ENCODE peak calls at places on chromosomes 4 and X, in seven cellular contexts. R is hypothalamus, E is C1 segment of cervical spinal cord, Q is left lobe of liver, K is ureter, C is AG10803, O is GM03348. M is an unnamed sample.

GRCh38 chr4:170931326-170931725 is 841.6 kb upstream of the AADAT start:
- DNase-seq in O (no peak), E (no peak), Q (no peak), K (no peak), C (no peak), R (no peak), M (no peak)

GRCh38 chr4:184382189-184382846 is 92.0 kb downstream of the IRF2 start:
- DNase-seq in C (no peak), K (no peak), R (no peak), Q (peak), O (no peak), E (no peak), M (no peak)

GRCh38 chr4:159070742-159071141 is 32.1 kb upstream of the RAPGEF2 start:
- DNase-seq in E (no peak), C (peak), R (peak), O (no peak), K (no peak), Q (no peak), M (peak)

GRCh38 chr4:82076359-82076758 is 297.4 kb downstream of the HNRNPD start:
- DNase-seq in K (no peak), O (no peak), E (no peak), Q (no peak), C (no peak), R (no peak), M (no peak)

GRCh38 chr4:181944527-181944926 is 298.7 kb upstream of the TENM3 start:
- DNase-seq in R (no peak), C (no peak), O (no peak), Q (no peak), E (no peak), K (no peak), M (no peak)

GRCh38 chr4:168612435-168613139 is 115.7 kb downstream of the PALLD start:
- DNase-seq in R (no peak), O (peak), C (peak), Q (no peak), K (no peak), E (no peak), M (peak)

GRCh38 chr4:56619160-56619559 is 61.9 kb downstream of the HOPX start:
- DNase-seq in K (no peak), Q (no peak), O (no peak), R (no peak), C (no peak), E (no peak), M (no peak)

GRCh38 chrX:106631615-106632014 is 19.8 kb downstream of the RADX start:
- DNase-seq in Q (no peak), R (no peak), O (no peak), E (no peak), C (no peak), K (no peak), M (no peak)

GRCh38 chr4:94621491-94622080 is 136.2 kb upstream of the BMPR1B start:
- DNase-seq in Q (no peak), R (no peak), C (peak), O (peak), E (no peak), K (no peak), M (peak)

GRCh38 chr4:182338731-182339130 is 95.5 kb downstream of the TENM3 start:
- DNase-seq in Q (no peak), E (no peak), C (peak), K (no peak), R (no peak), O (peak), M (no peak)

GRCh38 chrX:46713672-46714487 is 45.0 kb downstream of the SLC9A7 start:
- DNase-seq in O (peak), C (peak), E (no peak), K (no peak), R (no peak), Q (no peak), M (no peak)

GRCh38 chr4:47213971-47214370 is 182.6 kb downstream of the GABRB1 start:
- DNase-seq in Q (no peak), R (no peak), K (no peak), E (peak), C (peak), O (peak), M (peak)

GRCh38 chr4:80043534-80043933 is 29.5 kb downstream of the ANTXR2 start:
- DNase-seq in R (no peak), E (no peak), C (no peak), K (no peak), Q (no peak), O (no peak), M (no peak)

GRCh38 chr4:157282019-157282418 is 61.5 kb downstream of the GRIA2 start:
- DNase-seq in R (no peak), K (no peak), O (no peak), E (no peak), Q (no peak), C (no peak), M (no peak)

GRCh38 chr4:19455196-19455595 is 796.5 kb upstream of the SLIT2 start:
- DNase-seq in R (no peak), Q (no peak), C (no peak), E (no peak), O (no peak), K (no peak), M (no peak)

GRCh38 chr4:84647307-84647884 is 64.5 kb downstream of the CDS1 start:
- DNase-seq in E (no peak), K (no peak), Q (peak), C (peak), R (no peak), O (no peak), M (no peak)

GRCh38 chr4:146981651-146982050 is 36.0 kb upstream of the TTC29 start:
- DNase-seq in E (no peak), K (no peak), R (no peak), C (peak), O (peak), Q (no peak), M (no peak)

GRCh38 chr4:74058048-74058651 is 19.7 kb upstream of the CXCL3 start:
- DNase-seq in C (no peak), Q (no peak), R (no peak), E (no peak), O (no peak), K (no peak), M (no peak)

GRCh38 chr4:8461616-8462015 is 21.0 kb downstream of the TRMT44 start:
- DNase-seq in Q (no peak), E (no peak), C (no peak), R (no peak), K (no peak), O (no peak), M (no peak)

GRCh38 chr4:152535236-152535902 is 523 bp downstream of the FBXW7 start:
- DNase-seq in O (peak), K (no peak), C (no peak), R (no peak), E (no peak), Q (peak), M (peak)

GRCh38 chr4:75344915-75345314 is 169.3 kb downstream of the RCHY1 start:
- DNase-seq in Q (no peak), C (peak), E (no peak), R (no peak), K (no peak), O (peak), M (no peak)

GRCh38 chr4:146916479-146917076 is 29.1 kb downstream of the TTC29 start:
- DNase-seq in C (peak), Q (no peak), R (no peak), E (no peak), O (peak), K (no peak), M (no peak)

GRCh38 chr4:158065176-158065575 is 107.6 kb downstream of the GASK1B start:
- DNase-seq in O (no peak), C (no peak), R (no peak), K (no peak), Q (no peak), E (no peak), M (no peak)

GRCh38 chrX:10177620-10178019 is 20.8 kb downstream of the CLCN4 start:
- DNase-seq in Q (no peak), K (no peak), O (peak), R (no peak), E (no peak), C (peak), M (no peak)

GRCh38 chrX:11464836-11465458 is 171.7 kb downstream of the AMELX start:
- DNase-seq in O (no peak), Q (no peak), R (no peak), C (no peak), K (no peak), E (no peak), M (no peak)

GRCh38 chr4:127622923-127623754 is 9.6 kb upstream of the INTU start:
- DNase-seq in O (peak), C (peak), R (peak), E (peak), K (no peak), Q (no peak), M (peak)

GRCh38 chr4:1644906-1645657 is 39.0 kb downstream of the FAM53A start:
- DNase-seq in K (peak), R (peak), Q (no peak), O (peak), E (peak), C (peak), M (peak)

M was measured in osteoblast.